ENCODE peak calls at places on chromosome 17, in nine cellular contexts. Q is stimulated activated CD8-positive, alpha-beta memory T cell treated with anti-CD3 and anti-CD28 coated beads, Interleukin-2, amount 100 ng/mL, for 48 hours; L is A549; O is stimulated activated CD4-positive, alpha-beta T cell treated with anti-CD3 and anti-CD28 coated beads, Interleukin-2, amount 100 ng/mL, for 4 hours; F is sciatic nerve; K is Right ventricle myocardium superior; W is GM18507; Y is psoas muscle; G is CD4-positive, CD25-positive, alpha-beta regulatory T cell. P is an unnamed sample.

GRCh38 chr17:67615736-67616135 is 102.0 kb upstream of the NOL11 start:
- DNase-seq in Q (no peak), L (no peak), O (no peak), F (peak; percentile 53), K (no peak), W (no peak), Y (no peak), G (no peak), P (peak; percentile 50)

GRCh38 chr17:77908501-77908900 is 50.0 kb upstream of the TNRC6C start:
- DNase-seq in Q (no peak), L (no peak), O (no peak), F (no peak), K (no peak), W (no peak), Y (no peak), G (no peak), P (no peak)

GRCh38 chr17:81342700-81343070 is 47.6 kb upstream of the SLC38A10 start:
- DNase-seq in Q (no peak), L (no peak), O (no peak), F (peak; percentile 61), K (no peak), W (no peak), Y (no peak), G (no peak), P (no peak)

GRCh38 chr17:67491009-67491677 is 114.1 kb downstream of the PITPNC1 start:
- DNase-seq in Q (no peak), L (peak; percentile 80), O (no peak), F (peak; percentile 84), K (peak; percentile 94), W (no peak), Y (peak; percentile 91), G (no peak), P (peak; percentile 28)

GRCh38 chr17:31052187-31052889 is 42.4 kb upstream of the NF1 start:
- DNase-seq in Q (no peak), L (no peak), O (no peak), F (peak; percentile 64), K (peak; percentile 66), W (no peak), Y (peak; percentile 71), G (no peak), P (peak; percentile 63)

GRCh38 chr17:47204722-47205418 is 4.3 kb upstream of the MYL4 start:
- DNase-seq in Q (no peak), L (no peak), O (no peak), F (no peak), K (no peak), W (no peak), Y (peak; percentile 29), G (no peak), P (no peak)

GRCh38 chr17:41697122-41697962 is 8.7 kb downstream of the EIF1 start:
- DNase-seq in Q (no peak), L (no peak), O (no peak), F (peak; percentile 77), K (peak; percentile 82), W (no peak), Y (peak; percentile 73), G (no peak), P (no peak)

GRCh38 chr17:29827179-29827578 is 102.8 kb downstream of the SSH2 start:
- DNase-seq in Q (no peak), L (no peak), O (no peak), F (no peak), K (no peak), W (no peak), Y (no peak), G (no peak), P (no peak)

GRCh38 chr17:17381438-17382059 is 78.4 kb downstream of the NT5M start:
- DNase-seq in Q (no peak), L (no peak), O (no peak), F (no peak), K (no peak), W (no peak), Y (no peak), G (no peak), P (peak; percentile 16)

GRCh38 chr17:49551221-49552069 is 24.2 kb upstream of the NXPH3 start:
- DNase-seq in Q (no peak), L (no peak), O (no peak), F (no peak), K (no peak), W (no peak), Y (no peak), G (no peak), P (no peak)

GRCh38 chr17:1714980-1715802 is 5.0 kb upstream of the TLCD2 start:
- DNase-seq in Q (no peak), L (peak; percentile 91), O (peak; percentile 30), F (peak; percentile 91), K (peak; percentile 95), W (no peak), Y (peak; percentile 96), G (no peak), P (peak; percentile 70)

GRCh38 chr17:13728751-13729150 is 127.0 kb upstream of the HS3ST3A1 start:
- DNase-seq in Q (no peak), L (no peak), O (no peak), F (no peak), K (no peak), W (no peak), Y (no peak), G (no peak), P (no peak)

GRCh38 chr17:38544839-38545209 is 60.9 kb downstream of the SRCIN1 start:
- DNase-seq in Q (no peak), L (no peak), O (no peak), F (no peak), K (peak; percentile 19), W (no peak), Y (no peak), G (no peak), P (no peak)

GRCh38 chr17:10745231-10745630 is 15.4 kb upstream of the TMEM220 start:
- DNase-seq in Q (no peak), L (no peak), O (no peak), F (no peak), K (no peak), W (no peak), Y (no peak), G (no peak), P (no peak)

GRCh38 chr17:13638855-13639458 is 37.2 kb upstream of the HS3ST3A1 start:
- DNase-seq in Q (no peak), L (no peak), O (no peak), F (no peak), K (no peak), W (no peak), Y (no peak), G (no peak), P (no peak)

GRCh38 chr17:55567240-55568216 is 56.3 kb upstream of the SMIM36 start:
- DNase-seq in Q (no peak), L (no peak), O (no peak), F (peak; percentile 74), K (peak; percentile 79), W (no peak), Y (peak; percentile 75), G (no peak), P (no peak)

GRCh38 chr17:2816688-2817087 is 20.4 kb downstream of the RAP1GAP2 start:
- DNase-seq in Q (no peak), L (no peak), O (no peak), F (no peak), K (no peak), W (no peak), Y (no peak), G (no peak), P (no peak)

GRCh38 chr17:32485261-32485955 is 1.4 kb upstream of the CDK5R1 start:
- DNase-seq in Q (no peak), L (no peak), O (no peak), F (peak; percentile 38), K (no peak), W (no peak), Y (no peak), G (no peak), P (no peak)

GRCh38 chr17:58381124-58381838 is 29.3 kb upstream of the SUPT4H1 start:
- DNase-seq in Q (no peak), L (peak; percentile 35), O (no peak), F (no peak), K (no peak), W (no peak), Y (no peak), G (no peak), P (no peak)

GRCh38 chr17:44132275-44132821 is 8.9 kb upstream of the HDAC5 start:
- DNase-seq in Q (no peak), L (no peak), O (no peak), F (no peak), K (no peak), W (no peak), Y (no peak), G (no peak), P (peak; percentile 33)

GRCh38 chr17:2331303-2331702 is 5.0 kb downstream of the TSR1 start:
- DNase-seq in Q (no peak), L (no peak), O (no peak), F (no peak), K (no peak), W (no peak), Y (no peak), G (no peak), P (no peak)

GRCh38 chr17:76260220-76260619 is 4.9 kb upstream of the UBALD2 start:
- DNase-seq in Q (no peak), L (no peak), O (no peak), F (no peak), K (peak; percentile 5), W (no peak), Y (no peak), G (no peak), P (no peak)

GRCh38 chr17:187130-187529 is 5.7 kb upstream of the DOC2B start:
- DNase-seq in Q (no peak), L (no peak), O (no peak), F (no peak), K (peak; percentile 11), W (no peak), Y (no peak), G (no peak), P (no peak)

GRCh38 chr17:12098568-12098967 is 77.9 kb downstream of the MAP2K4 start:
- DNase-seq in Q (no peak), L (no peak), O (no peak), F (no peak), K (no peak), W (no peak), Y (no peak), G (no peak), P (no peak)

GRCh38 chr17:49633762-49634486 is 44.0 kb downstream of the SPOP start:
- DNase-seq in Q (no peak), L (no peak), O (no peak), F (no peak), K (no peak), W (no peak), Y (no peak), G (no peak), P (no peak)

GRCh38 chr17:38538906-38539305 is 66.8 kb downstream of the SRCIN1 start:
- DNase-seq in Q (no peak), L (no peak), O (no peak), F (no peak), K (peak; percentile 10), W (no peak), Y (no peak), G (no peak), P (no peak)

GRCh38 chr17:76681222-76682137 is 29.3 kb downstream of the MXRA7 start:
- DNase-seq in Q (peak; percentile 57), L (peak; percentile 84), O (peak; percentile 48), F (peak; percentile 84), K (peak; percentile 77), W (peak; percentile 32), Y (peak; percentile 63), G (peak; percentile 47), P (peak; percentile 69)

GRCh38 chr17:2054262-2054739 is 602 bp upstream of the HIC1 start:
- DNase-seq in Q (no peak), L (no peak), O (no peak), F (peak; percentile 77), K (no peak), W (no peak), Y (no peak), G (no peak), P (no peak)

GRCh38 chr17:5299383-5299782 is 17.3 kb downstream of the RABEP1 start:
- DNase-seq in Q (no peak), L (no peak), O (no peak), F (no peak), K (no peak), W (no peak), Y (no peak), G (no peak), P (no peak)

GRCh38 chr17:80938556-80938955 is 53.1 kb upstream of the CHMP6 start:
- DNase-seq in Q (peak; percentile 5), L (no peak), O (no peak), F (peak; percentile 39), K (peak; percentile 11), W (no peak), Y (no peak), G (no peak), P (no peak)

P was measured in COLO829.